ENCODE peak calls at places on chromosomes 11 and 22, in seven cellular contexts. D, G, A, U, B, F and Z are unnamed samples.

GRCh38 chr11:2379471-2380174 is 2.5 kb downstream of the CD81 start:
- DNase-seq in D (no peak), G (no peak), A (no peak), U (no peak), B (no peak), F (peak), Z (no peak)

GRCh38 chr11:113681711-113682410 is 24.2 kb downstream of the TMPRSS5 start:
- DNase-seq in D (no peak), G (no peak), A (no peak), U (no peak), B (no peak), F (no peak), Z (no peak)

GRCh38 chr11:34637303-34637702 is 16.4 kb downstream of the EHF start:
- DNase-seq in D (no peak), G (no peak), A (no peak), U (no peak), B (no peak), F (no peak), Z (no peak)

GRCh38 chr11:103803062-103803461 is 233.4 kb upstream of the DDI1 start:
- DNase-seq in D (no peak), G (no peak), A (peak), U (no peak), B (no peak), F (no peak), Z (no peak)

GRCh38 chr11:78203184-78203583 is 14.5 kb downstream of the USP35 start:
- DNase-seq in D (no peak), G (no peak), A (no peak), U (no peak), B (no peak), F (no peak), Z (no peak)

GRCh38 chr11:62392944-62393628 is 25.7 kb upstream of the SCGB1A1 start:
- DNase-seq in D (peak), G (no peak), A (no peak), U (no peak), B (peak), F (no peak), Z (no peak)

GRCh38 chr22:42863349-42863911 is 6.4 kb upstream of the ARFGAP3 start:
- DNase-seq in D (no peak), G (peak), A (peak), U (no peak), B (no peak), F (no peak), Z (no peak)

GRCh38 chr22:37674248-37674647 is 1.2 kb upstream of the LGALS1 start:
- DNase-seq in D (no peak), G (no peak), A (no peak), U (no peak), B (no peak), F (no peak), Z (no peak)

GRCh38 chr11:126002181-126002580 is 56.3 kb downstream of the VSIG10L2 start:
- DNase-seq in D (no peak), G (no peak), A (no peak), U (no peak), B (no peak), F (no peak), Z (no peak)

GRCh38 chr11:48052183-48053040 is 72.1 kb downstream of the PTPRJ start:
- DNase-seq in D (no peak), G (no peak), A (peak), U (no peak), B (no peak), F (no peak), Z (peak)

DNA sequence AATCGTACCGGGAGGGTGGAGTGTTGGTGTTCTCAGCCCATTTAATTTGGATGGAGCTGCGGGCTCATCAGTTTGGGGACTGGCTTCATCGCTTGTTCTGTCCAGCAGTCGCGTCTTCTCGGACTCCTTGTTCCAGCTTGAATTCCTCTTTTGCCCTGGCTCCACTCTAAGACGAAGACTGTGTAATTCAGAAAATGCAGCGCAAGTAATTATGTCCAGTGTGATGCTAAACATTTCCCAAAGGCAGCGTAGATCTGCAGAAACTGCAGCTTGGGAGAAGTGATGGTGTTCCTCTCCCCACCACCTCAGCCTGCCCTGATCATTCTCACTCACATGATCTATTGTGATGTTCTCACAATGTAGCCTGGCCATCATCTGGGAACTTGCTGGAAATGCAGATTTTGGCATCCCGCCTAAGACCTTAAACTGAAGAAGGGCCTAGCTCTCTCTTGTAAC is 666 bp downstream of the SLC25A18 start:
- DNase-seq in D (no peak), G (no peak), A (no peak), U (peak), B (no peak), F (peak), Z (no peak)
- TF ChIP-seq POLR2A in D (no peak), G (no peak), A (no peak), U (no peak), B (no peak), F (peak), Z (no peak)

GRCh38 chr22:25153961-25154685 is 45.5 kb upstream of the CRYBB3 start:
- DNase-seq in D (peak), G (no peak), A (peak), U (no peak), B (no peak), F (peak), Z (peak)
- TF ChIP-seq POLR2A in D (no peak), G (no peak), A (no peak), U (no peak), B (no peak), F (no peak), Z (no peak)

GRCh38 chr22:32617883-32618282 is 143.3 kb downstream of the FBXO7 start:
- DNase-seq in D (no peak), G (no peak), A (no peak), U (no peak), B (no peak), F (no peak), Z (no peak)
- TF ChIP-seq POLR2A in D (no peak), G (no peak), A (no peak), U (no peak), B (no peak), F (no peak), Z (no peak)

GRCh38 chr11:67376421-67376820 is 3.0 kb upstream of the CLCF1 start:
- DNase-seq in D (no peak), G (no peak), A (no peak), U (no peak), B (no peak), F (no peak), Z (no peak)

GRCh38 chr11:67376873-67377808 is 3.7 kb upstream of the CLCF1 start:
- DNase-seq in D (no peak), G (no peak), A (no peak), U (no peak), B (no peak), F (no peak), Z (no peak)

GRCh38 chr11:67374571-67375276 is 1.3 kb upstream of the CLCF1 start:
- DNase-seq in D (no peak), G (no peak), A (no peak), U (no peak), B (peak), F (no peak), Z (no peak)

GRCh38 chr11:67375320-67376021 is 2.1 kb upstream of the CLCF1 start:
- DNase-seq in D (no peak), G (no peak), A (no peak), U (no peak), B (peak), F (no peak), Z (no peak)

DNA sequence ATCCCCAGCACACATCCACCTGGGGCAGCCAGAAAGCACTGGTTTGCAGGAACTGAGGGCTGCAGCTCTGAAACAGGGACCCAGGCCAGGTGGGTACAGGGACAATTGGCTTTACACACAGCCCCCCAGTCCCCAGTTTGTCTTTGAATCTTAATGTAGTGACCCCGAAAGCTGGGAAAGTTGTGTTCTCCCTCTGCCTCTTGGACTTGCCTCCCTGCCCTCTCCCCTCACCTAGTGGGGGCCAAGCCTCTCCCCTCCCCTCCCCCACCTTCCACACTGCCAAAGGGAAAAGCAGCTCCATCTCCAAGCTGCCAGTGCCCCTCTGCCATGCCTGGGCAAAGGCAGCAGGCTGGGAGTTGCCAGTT is 2.6 kb upstream of the CLCF1 start:
- DNase-seq in D (no peak), G (no peak), A (no peak), U (no peak), B (no peak), F (no peak), Z (no peak)
- TF ChIP-seq POLR2A in D (no peak), G (no peak), A (no peak), U (no peak), B (no peak), F (no peak), Z (no peak)

DNA sequence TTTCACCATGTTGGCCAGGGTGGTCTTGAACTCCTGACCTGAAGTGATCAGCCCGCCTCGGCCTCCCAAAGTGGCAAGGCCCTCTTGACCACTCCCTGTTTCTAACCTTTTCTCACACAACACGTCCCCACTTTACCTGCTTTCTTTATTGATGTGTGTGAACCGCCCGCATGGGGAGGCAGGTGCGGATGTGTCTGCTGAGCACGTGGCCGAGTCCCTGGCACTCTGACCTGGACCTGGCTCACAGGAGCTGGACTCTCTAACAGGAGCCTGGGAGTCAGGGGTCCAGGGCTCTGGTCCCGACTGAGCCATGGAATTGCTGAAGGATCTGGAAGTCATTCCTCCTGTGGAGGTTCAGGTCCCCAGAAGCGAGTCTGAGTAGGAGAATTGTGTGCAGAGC is 40.0 kb downstream of the C11orf96 start:
- DNase-seq in D (no peak), G (no peak), A (no peak), U (no peak), B (no peak), F (no peak), Z (no peak)
- TF ChIP-seq POLR2A in D (no peak), G (no peak), A (no peak), U (no peak), B (no peak), F (no peak), Z (no peak)

GRCh38 chr11:65873280-65874156 is 918 bp upstream of the EFEMP2 start:
- DNase-seq in D (peak), G (peak), A (peak), U (peak), B (peak), F (peak), Z (peak)
- TF ChIP-seq POLR2A in D (peak), G (peak), A (peak), U (peak), B (peak), F (peak), Z (peak)

GRCh38 chr11:67384851-67385366 is 6.9 kb upstream of the RAD9A start:
- DNase-seq in D (no peak), G (no peak), A (peak), U (no peak), B (no peak), F (no peak), Z (no peak)
- TF ChIP-seq POLR2A in D (no peak), G (no peak), A (no peak), U (no peak), B (no peak), F (no peak), Z (no peak)

GRCh38 chr11:32893947-32894827 is 1.6 kb downstream of the QSER1 start:
- DNase-seq in D (peak), G (peak), A (peak), U (peak), B (peak), F (no peak), Z (peak)

GRCh38 chr11:32893091-32893946 is 708 bp downstream of the QSER1 start:
- DNase-seq in D (peak), G (no peak), A (peak), U (peak), B (peak), F (peak), Z (peak)

GRCh38 chr11:32890843-32891656 is 1.6 kb upstream of the QSER1 start:
- DNase-seq in D (no peak), G (no peak), A (no peak), U (no peak), B (no peak), F (no peak), Z (no peak)

GRCh38 chr11:32891657-32892354 is 805 bp upstream of the QSER1 start:
- DNase-seq in D (no peak), G (no peak), A (peak), U (peak), B (peak), F (no peak), Z (no peak)

GRCh38 chr11:32892355-32893090 is at the start of gene QSER1:
- DNase-seq in D (peak), G (no peak), A (peak), U (peak), B (peak), F (peak), Z (peak)
- TF ChIP-seq POLR2A in D (peak), G (peak), A (peak), U (no peak), B (peak), F (peak), Z (peak)

DNA sequence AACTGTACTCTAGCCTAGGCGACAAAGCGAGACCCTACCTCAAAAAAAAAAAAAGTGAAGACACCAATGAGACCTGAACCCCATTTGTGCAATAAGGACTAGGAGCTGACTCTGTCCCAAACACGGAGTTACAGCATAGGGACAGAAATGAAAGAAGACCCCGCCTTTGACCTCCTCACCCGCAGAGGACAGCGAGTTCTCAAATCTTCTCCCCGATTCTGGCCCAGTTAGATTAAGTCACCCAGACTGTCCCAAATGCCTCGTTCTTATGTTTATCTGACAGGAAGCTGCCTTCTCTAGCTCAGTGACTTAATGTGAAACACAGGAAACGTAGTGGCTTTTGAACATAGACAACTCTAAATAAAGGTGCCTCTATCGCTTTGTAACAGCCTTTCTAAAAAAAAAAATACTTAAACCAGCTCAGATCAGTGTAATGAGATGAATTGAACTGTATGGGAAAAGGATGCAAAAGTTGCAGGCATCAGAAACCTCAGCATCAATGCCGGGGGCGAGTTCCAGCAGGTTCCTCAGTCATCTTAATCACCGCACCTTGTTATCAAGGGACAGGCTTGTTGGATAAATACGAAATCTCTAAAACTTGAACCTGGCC is 10.6 kb downstream of the MYH9 start:
- DNase-seq in D (no peak), G (no peak), A (no peak), U (no peak), B (no peak), F (no peak), Z (no peak)
- TF ChIP-seq POLR2A in D (no peak), G (no peak), A (no peak), U (no peak), B (no peak), F (no peak), Z (no peak)